ENCODE peak calls at places on chromosomes 4 and X, in six cellular contexts. J is neuronal stem cell, U is IMR-90, T is mesendoderm, W is H1, G is mesenchymal stem cell. Z is an unnamed sample.
A peak's percentile ranks its signal among the peaks of the same experiment; 100 is the strongest.

GRCh38 chr4:70601422-70602039 is 9.5 kb downstream of the AMBN start:
- DNase-seq in J (peak; percentile 56), U (peak; percentile 74), T (peak; percentile 90), W (peak; percentile 57), G (peak; percentile 61), Z (peak; percentile 49)

GRCh38 chr4:1502976-1503375 is 96.7 kb upstream of the NKX1-1 start:
- DNase-seq in J (no peak), U (no peak), T (no peak), W (no peak), G (no peak), Z (no peak)

GRCh38 chr4:38728651-38729141 is 54.1 kb downstream of the TLR10 start:
- DNase-seq in J (no peak), U (no peak), T (peak; percentile 72), W (peak; percentile 15), G (no peak), Z (no peak)

GRCh38 chr4:95129708-95130343 is 372.1 kb downstream of the BMPR1B start:
- DNase-seq in J (no peak), U (peak; percentile 99), T (peak; percentile 33), W (no peak), G (peak; percentile 99), Z (peak; percentile 96)

GRCh38 chr4:116358633-116359222 is 726.6 kb downstream of the TRAM1L1 start:
- DNase-seq in J (peak; percentile 36), U (peak; percentile 43), T (peak; percentile 90), W (peak; percentile 64), G (peak; percentile 81), Z (peak; percentile 97)

GRCh38 chrX:32673193-32673592 is 538.2 kb downstream of the DMD start:
- DNase-seq in J (no peak), U (peak; percentile 7), T (peak; percentile 39), W (no peak), G (peak; percentile 0), Z (no peak)

GRCh38 chrX:67587946-67588624 is 44.3 kb downstream of the AR start:
- DNase-seq in J (no peak), U (no peak), T (no peak), W (no peak), G (no peak), Z (no peak)

GRCh38 chr4:128775477-128775876 is 34.0 kb upstream of the JADE1 start:
- DNase-seq in J (no peak), U (no peak), T (no peak), W (no peak), G (no peak), Z (no peak)

GRCh38 chrX:97747346-97747745 is 863.6 kb downstream of the RPA4 start:
- DNase-seq in J (no peak), U (no peak), T (no peak), W (no peak), G (no peak), Z (peak; percentile 85)

GRCh38 chrX:46863072-46863471 is 26.2 kb downstream of the RP2 start:
- DNase-seq in J (no peak), U (no peak), T (no peak), W (no peak), G (no peak), Z (no peak)

GRCh38 chr4:67151376-67152343 is 393.6 kb downstream of the CENPC start:
- DNase-seq in J (no peak), U (no peak), T (no peak), W (no peak), G (no peak), Z (no peak)

GRCh38 chr4:16516796-16517413 is 290.6 kb upstream of the TAPT1 start:
- DNase-seq in J (no peak), U (peak; percentile 85), T (peak; percentile 69), W (peak; percentile 13), G (peak; percentile 63), Z (no peak)

GRCh38 chr4:117010695-117011094 is 74.7 kb downstream of the TRAM1L1 start:
- DNase-seq in J (no peak), U (no peak), T (no peak), W (no peak), G (peak; percentile 1), Z (no peak)

GRCh38 chr4:137226900-137227299 is 305.4 kb downstream of the PCDH18 start:
- DNase-seq in J (no peak), U (peak; percentile 16), T (peak; percentile 43), W (no peak), G (peak; percentile 8), Z (peak; percentile 10)

GRCh38 chr4:89615056-89615455 is 221.9 kb downstream of the SNCA start:
- DNase-seq in J (no peak), U (no peak), T (no peak), W (no peak), G (no peak), Z (no peak)

GRCh38 chr4:161252520-161253141 is 911.2 kb downstream of the FSTL5 start:
- DNase-seq in J (no peak), U (peak; percentile 0), T (peak; percentile 30), W (no peak), G (peak; percentile 33), Z (peak; percentile 26)

GRCh38 chrX:115689931-115690330 is 129.0 kb downstream of the PLS3 start:
- DNase-seq in J (no peak), U (peak; percentile 9), T (peak; percentile 48), W (no peak), G (no peak), Z (no peak)
- H2AK5ac ChIP-seq in J (no peak overlapping the region), U (no peak overlapping the region), T (no peak overlapping the region), W (no peak overlapping the region), G (no peak overlapping the region), Z (no peak overlapping the region)

DNA sequence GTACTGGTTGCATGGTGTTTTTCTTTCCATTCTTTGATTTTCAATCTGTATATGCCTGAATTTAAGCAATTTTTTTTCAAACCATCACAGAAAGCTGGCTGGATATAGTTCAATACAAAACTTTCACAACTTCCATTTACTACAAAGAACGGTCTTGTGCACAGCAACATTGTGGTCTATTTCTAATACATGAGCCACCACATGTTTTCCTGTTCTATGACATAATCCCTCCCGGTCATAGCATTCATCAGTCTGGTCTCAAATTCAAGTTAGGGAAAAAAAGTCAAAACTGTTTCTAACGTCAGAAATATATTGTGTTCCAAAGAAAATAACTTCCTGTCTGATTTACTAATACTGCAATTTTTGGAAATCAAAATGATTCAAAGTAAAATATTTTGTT is 7.5 kb upstream of the CXCL6 start:
- DNase-seq in J (no peak), U (peak; percentile 53), T (no peak), W (no peak), G (no peak), Z (no peak)
- H3K4me1 ChIP-seq in J (no peaks in the 10 kb centered on the region), U (peaks cover 3% of the 10 kb centered on the region), T (no peaks in the 10 kb centered on the region), W (no peaks in the 10 kb centered on the region), G (no peaks in the 10 kb centered on the region), Z (no peaks in the 10 kb centered on the region)

GRCh38 chr4:102599887-102600286 is 98.7 kb downstream of the NFKB1 start:
- DNase-seq in J (no peak), U (no peak), T (no peak), W (no peak), G (no peak), Z (peak; percentile 17)
- H3K36me3 ChIP-seq in J (no peaks in the 10 kb centered on the region), U (peaks cover 22% of the 10 kb centered on the region), T (no peaks in the 10 kb centered on the region), W (no peaks in the 10 kb centered on the region), G (peaks cover 9% of the 10 kb centered on the region), Z (peaks cover 5% of the 10 kb centered on the region)

GRCh38 chrX:131041652-131042051 is 16.5 kb upstream of the ARHGAP36 start:
- DNase-seq in J (no peak), U (no peak), T (no peak), W (no peak), G (no peak), Z (no peak)
- H2AK5ac ChIP-seq in J (no peak overlapping the region), U (no peak overlapping the region), T (no peak overlapping the region), W (no peak overlapping the region), G (no peak overlapping the region), Z (no peak overlapping the region)